ENCODE peak calls at places on chromosome 4, in six cellular contexts. S is neural progenitor cell, I is H1, Y is IMR-90, X is mesendoderm, K is SK-N-SH. V is an unnamed sample.
A peak's percentile ranks its signal among the peaks of the same experiment; 100 is the strongest.

GRCh38 chr4:95095352-95095974 is 337.7 kb downstream of the BMPR1B start:
- DNase-seq in S (peak; percentile 44), I (no peak), Y (peak; percentile 59), X (peak; percentile 32), K (peak; percentile 30), V (no peak)

GRCh38 chr4:121697626-121698025 is 846 bp upstream of the ANXA5 start:
- DNase-seq in S (no peak), I (no peak), Y (no peak), X (no peak), K (no peak), V (no peak)

GRCh38 chr4:117783716-117784115 is 250.6 kb upstream of the NDST3 start:
- DNase-seq in S (no peak), I (no peak), Y (peak; percentile 62), X (no peak), K (no peak), V (no peak)

GRCh38 chr4:69713593-69713992 is 46.8 kb downstream of the SULT1B1 start:
- DNase-seq in S (no peak), I (no peak), Y (no peak), X (no peak), K (no peak), V (no peak)

GRCh38 chr4:149531861-149532260 is 283.8 kb downstream of the IQCM start:
- DNase-seq in S (no peak), I (no peak), Y (peak; percentile 26), X (peak; percentile 7), K (no peak), V (no peak)

GRCh38 chr4:110132822-110133719 is 65.3 kb downstream of the ELOVL6 start:
- DNase-seq in S (no peak), I (no peak), Y (no peak), X (peak; percentile 82), K (no peak), V (no peak)

GRCh38 chr4:123488916-123489315 is 92.3 kb downstream of the SPRY1 start:
- DNase-seq in S (no peak), I (no peak), Y (peak; percentile 86), X (no peak), K (no peak), V (no peak)

GRCh38 chr4:98745372-98745771 is 87.0 kb upstream of the TSPAN5 start:
- DNase-seq in S (no peak), I (no peak), Y (peak; percentile 15), X (peak; percentile 18), K (peak; percentile 5), V (no peak)

GRCh38 chr4:188372051-188372450 is 232.8 kb downstream of the TRIML1 start:
- DNase-seq in S (no peak), I (no peak), Y (peak; percentile 73), X (no peak), K (no peak), V (no peak)

GRCh38 chr4:94516067-94516466 is 64.3 kb downstream of the PDLIM5 start:
- DNase-seq in S (no peak), I (no peak), Y (peak; percentile 95), X (peak; percentile 27), K (no peak), V (no peak)

GRCh38 chr4:90028460-90028859 is 98.7 kb upstream of the CCSER1 start:
- DNase-seq in S (no peak), I (no peak), Y (no peak), X (peak; percentile 28), K (no peak), V (no peak)

DNA sequence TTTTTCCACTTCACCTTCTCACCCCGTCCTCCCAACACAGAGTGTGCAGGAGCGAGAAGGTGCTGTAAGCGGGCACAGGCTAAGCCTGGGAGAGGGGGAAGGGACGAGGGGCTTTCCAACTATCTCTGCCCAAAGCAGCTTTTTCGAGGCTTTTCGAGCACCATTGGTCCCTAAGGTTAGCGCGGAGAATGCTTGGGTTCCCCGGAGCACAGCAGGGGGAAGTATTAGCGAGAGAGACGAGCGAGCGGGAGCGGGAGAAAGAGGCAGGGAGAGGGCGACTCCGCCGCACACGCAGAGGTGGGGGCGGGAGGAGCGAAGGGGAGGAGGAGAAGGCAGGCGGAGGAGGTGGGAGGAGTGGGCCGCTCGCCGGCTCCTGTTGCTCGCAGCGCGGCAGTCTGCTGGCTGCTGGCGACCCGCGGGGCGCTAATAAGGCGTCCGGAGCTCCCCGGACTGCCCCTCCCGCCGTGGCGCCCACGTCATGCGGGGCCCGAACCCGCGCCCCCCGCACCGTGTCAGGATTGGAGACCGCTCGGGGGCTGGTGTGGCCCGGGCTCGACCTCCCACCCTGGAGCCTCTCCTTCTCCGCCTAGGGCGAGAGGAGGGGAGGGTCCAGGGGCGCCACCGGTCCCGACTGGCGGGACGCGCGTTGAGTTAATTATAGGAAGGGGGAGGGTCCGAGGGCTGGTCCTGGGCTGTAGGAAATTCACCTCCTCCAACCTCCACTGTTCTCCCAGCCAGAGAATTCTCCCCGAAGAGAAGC is at the start of gene ADAMTS3:
- DNase-seq in S (peak; percentile 93), I (peak; percentile 86), Y (peak; percentile 33), X (peak; percentile 95), K (peak; percentile 89), V (peak; percentile 49)
- H3K9ac ChIP-seq in S (peak within 1 kb of the TSS; percentile 66), I (peak within 1 kb of the TSS; percentile 51), Y (peak within 1 kb of the TSS; percentile 64), X (peak within 1 kb of the TSS; percentile 90), K (peak within 1 kb of the TSS; percentile 17), V (peak within 1 kb of the TSS; percentile 76)

GRCh38 chr4:6658204-6658585 is 17.7 kb downstream of the MRFAP1 start:
- DNase-seq in S (no peak), I (no peak), Y (no peak), X (no peak), K (no peak), V (no peak)
- H3K9ac ChIP-seq in S (no peak overlapping the region), I (no peak overlapping the region), Y (no peak overlapping the region), X (peak overlapping the region; percentile 60), K (no peak overlapping the region), V (peak overlapping the region; percentile 44)

GRCh38 chr4:7858498-7858897 is 81.2 kb downstream of the AFAP1 start:
- DNase-seq in S (no peak), I (no peak), Y (no peak), X (no peak), K (no peak), V (no peak)
- H3K9ac ChIP-seq in S (no peak overlapping the region), I (no peak overlapping the region), Y (peak overlapping the region; percentile 40), X (no peak overlapping the region), K (peak overlapping the region; percentile 43), V (no peak overlapping the region)

GRCh38 chr4:84966382-84967291 is at the start of gene WDFY3:
- DNase-seq in S (peak; percentile 92), I (peak; percentile 86), Y (peak; percentile 89), X (peak; percentile 96), K (peak; percentile 88), V (peak; percentile 61)

GRCh38 chr4:84962102-84962501 is 4.4 kb downstream of the WDFY3 start:
- DNase-seq in S (peak; percentile 18), I (no peak), Y (no peak), X (no peak), K (no peak), V (no peak)

GRCh38 chr4:84965558-84966381 is 720 bp downstream of the WDFY3 start:
- DNase-seq in S (peak; percentile 83), I (peak; percentile 81), Y (peak; percentile 17), X (peak; percentile 76), K (peak; percentile 90), V (peak; percentile 11)

GRCh38 chr4:84967292-84967651 is 782 bp upstream of the WDFY3 start:
- DNase-seq in S (no peak), I (no peak), Y (peak; percentile 38), X (no peak), K (no peak), V (no peak)

GRCh38 chr4:84964995-84965557 is 1.4 kb downstream of the WDFY3 start:
- DNase-seq in S (no peak), I (no peak), Y (no peak), X (no peak), K (no peak), V (no peak)
- H3K9ac ChIP-seq in S (peak overlapping the region; percentile 59), I (peak overlapping the region; percentile 85), Y (peak overlapping the region; percentile 90), X (peak overlapping the region; percentile 89), K (peak overlapping the region; percentile 86), V (peak overlapping the region; percentile 86)

DNA sequence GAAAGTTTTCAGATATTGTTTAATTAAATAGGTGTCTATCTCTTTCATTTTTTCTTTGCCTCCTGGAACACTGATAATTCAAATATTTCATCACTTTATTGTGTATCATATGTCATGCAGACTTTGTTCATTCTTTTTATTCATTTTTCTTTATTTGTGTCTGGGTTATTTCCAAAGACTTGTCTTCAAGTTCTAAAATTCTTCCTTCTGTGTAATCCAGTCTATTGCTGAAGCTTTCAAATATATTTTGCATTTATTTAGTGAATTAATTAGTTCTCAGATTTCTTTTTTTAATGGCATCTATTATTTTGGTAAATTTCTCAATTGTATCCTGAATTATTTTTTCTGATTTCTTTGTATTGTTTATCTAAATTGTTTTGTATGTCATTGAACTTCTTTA is 70.1 kb downstream of the ZNF330 start:
- DNase-seq in S (no peak), I (no peak), Y (no peak), X (no peak), K (no peak), V (no peak)
- H3K9ac ChIP-seq in S (no peak overlapping the region), I (no peak overlapping the region), Y (no peak overlapping the region), X (no peak overlapping the region), K (no peak overlapping the region), V (no peak overlapping the region)

DNA sequence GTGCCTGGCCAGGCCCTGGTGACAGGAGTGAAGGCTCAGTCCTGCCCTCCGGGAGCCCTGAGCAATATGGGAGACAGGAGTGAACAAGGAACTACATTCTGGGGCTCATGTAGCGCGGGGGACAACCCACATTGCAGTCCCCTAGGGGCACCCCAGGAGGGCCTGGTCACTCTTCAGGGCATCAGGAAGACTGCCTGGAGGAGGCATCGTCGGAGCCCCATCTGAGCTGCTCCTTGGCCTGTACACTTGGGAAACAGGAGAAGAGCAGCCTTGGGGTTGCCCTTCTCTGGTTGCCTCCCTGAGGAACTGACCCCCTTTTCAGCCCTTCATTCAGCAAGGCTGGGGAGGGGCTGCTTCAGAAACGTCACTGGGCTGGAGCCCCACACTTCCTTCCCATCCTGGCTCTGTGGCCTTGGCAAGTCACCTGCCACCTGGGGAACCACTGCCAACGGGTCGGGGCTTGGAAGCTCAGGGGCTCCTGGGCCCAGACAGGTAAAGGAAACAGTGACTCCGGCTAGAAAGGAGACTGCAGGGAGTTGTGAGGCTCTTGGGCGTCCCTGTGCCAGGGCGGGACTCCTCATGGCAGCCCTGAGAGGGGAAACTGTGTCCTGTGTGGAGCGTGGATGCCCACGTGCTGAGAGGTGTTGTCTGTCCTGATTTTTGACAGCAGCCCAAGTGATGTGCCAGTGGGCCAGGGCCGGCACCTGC is 10.1 kb downstream of the WFS1 start:
- DNase-seq in S (no peak), I (no peak), Y (no peak), X (no peak), K (no peak), V (no peak)
- H3K9ac ChIP-seq in S (no peak overlapping the region), I (no peak overlapping the region), Y (no peak overlapping the region), X (no peak overlapping the region), K (no peak overlapping the region), V (no peak overlapping the region)